ENCODE peak calls at places on chromosomes 13 and 19, in eight cellular contexts. S, Q, Z, I, U, T, D and L are unnamed samples.
A peak's percentile ranks its signal among the peaks of the same experiment; 100 is the strongest.

GRCh38 chr13:70171151-70171550 is 62.9 kb upstream of the KLHL1 start:
- DNase-seq in S (no peak), Q (peak; percentile 11), T (no peak), Z (no peak), I (no peak), D (no peak), U (no peak), L (no peak)

GRCh38 chr13:23679214-23679613 is 109.0 kb downstream of the TNFRSF19 start:
- DNase-seq in I (no peak), S (no peak), D (no peak), Q (no peak), U (no peak), Z (no peak), T (no peak), L (no peak)

GRCh38 chr13:44726214-44726613 is 150.1 kb upstream of the TSC22D1 start:
- DNase-seq in I (no peak), T (no peak), Q (no peak), D (no peak), S (no peak), U (no peak), Z (no peak), L (no peak)

GRCh38 chr13:57588639-57589038 is 42.9 kb upstream of the PCDH17 start:
- DNase-seq in I (no peak), Q (no peak), T (no peak), U (no peak), Z (no peak), S (no peak), D (no peak), L (no peak)

GRCh38 chr19:1069009-1069779 is 2.2 kb downstream of the ARHGAP45 start:
- DNase-seq in Z (peak; percentile 93), S (no peak), T (no peak), Q (peak; percentile 82), D (no peak), I (no peak), U (no peak), L (peak; percentile 29)

GRCh38 chr13:112814905-112815585 is 125.2 kb downstream of the ATP11A start:
- DNase-seq in T (no peak), U (no peak), S (no peak), I (no peak), Q (no peak), Z (no peak), D (no peak), L (peak; percentile 56)

GRCh38 chr13:99281811-99282263 is 23.7 kb upstream of the GPR18 start:
- DNase-seq in T (no peak), D (no peak), Q (peak; percentile 62), S (no peak), Z (no peak), U (no peak), I (no peak), L (no peak)

GRCh38 chr13:105820415-105820814 is 715.0 kb downstream of the EFNB2 start:
- DNase-seq in T (no peak), Q (no peak), Z (no peak), S (no peak), I (no peak), U (no peak), D (no peak), L (no peak)

GRCh38 chr13:101875091-101875490 is 422.6 kb downstream of the ITGBL1 start:
- DNase-seq in U (no peak), Z (no peak), T (no peak), Q (no peak), I (no peak), D (no peak), S (no peak), L (no peak)

GRCh38 chr19:14146789-14147216 is 10.4 kb upstream of the ASF1B start:
- DNase-seq in D (no peak), I (no peak), T (no peak), S (no peak), U (no peak), Z (no peak), Q (no peak), L (no peak)

GRCh38 chr19:18650468-18651001 is 13.7 kb downstream of the KLHL26 start:
- DNase-seq in T (no peak), Q (peak; percentile 55), S (no peak), D (no peak), U (no peak), Z (peak; percentile 96), I (no peak), L (peak; percentile 81)

GRCh38 chr19:1295169-1296012 is 9.7 kb downstream of the EFNA2 start:
- DNase-seq in Q (no peak), U (no peak), S (no peak), D (peak; percentile 97), T (peak; percentile 65), Z (no peak), I (no peak), L (no peak)

GRCh38 chr13:95492044-95492801 is 60.3 kb upstream of the CLDN10 start:
- DNase-seq in D (no peak), I (no peak), T (peak; percentile 56), Z (no peak), S (no peak), Q (peak; percentile 90), U (no peak), L (no peak)

DNA sequence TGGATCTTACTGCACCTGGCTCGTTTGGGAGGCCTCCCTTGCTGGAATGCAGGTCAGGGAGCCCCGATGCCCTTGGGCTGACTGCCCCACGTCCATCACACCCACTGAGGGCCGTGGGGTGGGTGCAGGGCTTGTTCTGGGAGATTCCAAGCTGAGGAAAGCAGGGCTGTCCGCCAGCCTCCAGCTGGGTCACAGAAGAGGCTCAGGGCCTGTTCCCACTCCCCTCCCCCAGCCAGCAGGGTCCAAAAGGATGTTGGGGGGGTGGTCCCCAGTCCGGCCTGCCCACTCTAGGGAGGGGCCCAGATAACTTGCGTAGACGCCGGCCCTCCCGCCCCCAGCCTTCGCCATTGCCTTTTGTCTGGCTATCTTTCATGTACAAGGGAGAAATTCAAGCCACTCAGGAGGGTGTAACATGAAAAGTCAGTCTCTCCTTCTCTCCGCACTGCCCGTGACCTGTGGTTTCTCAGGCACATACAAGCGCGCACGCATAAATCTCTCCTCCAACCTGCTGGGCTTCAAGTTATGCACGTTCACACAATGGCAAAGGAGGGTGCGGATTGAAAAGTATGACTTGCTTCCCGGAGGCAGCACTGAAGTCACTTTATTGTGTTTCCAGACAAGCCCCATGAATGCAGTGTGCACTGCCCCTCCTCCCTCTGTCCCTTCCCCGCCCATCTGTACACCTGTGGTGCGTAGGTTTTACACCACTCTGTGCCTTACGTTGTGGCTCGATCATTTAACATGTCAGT is 20.2 kb downstream of the CARM1 start:
- DNase-seq in S (no peak), Z (no peak), T (peak; percentile 51), Q (peak; percentile 84), I (no peak), U (no peak), D (no peak), L (no peak)
- H3K4me3 ChIP-seq in S (no peak overlapping the region), Z (no peak overlapping the region), T (peak overlapping the region; percentile 13), Q (no peak overlapping the region), I (no peak overlapping the region), U (no peak overlapping the region), D (no peak overlapping the region), L (no peak overlapping the region)

DNA sequence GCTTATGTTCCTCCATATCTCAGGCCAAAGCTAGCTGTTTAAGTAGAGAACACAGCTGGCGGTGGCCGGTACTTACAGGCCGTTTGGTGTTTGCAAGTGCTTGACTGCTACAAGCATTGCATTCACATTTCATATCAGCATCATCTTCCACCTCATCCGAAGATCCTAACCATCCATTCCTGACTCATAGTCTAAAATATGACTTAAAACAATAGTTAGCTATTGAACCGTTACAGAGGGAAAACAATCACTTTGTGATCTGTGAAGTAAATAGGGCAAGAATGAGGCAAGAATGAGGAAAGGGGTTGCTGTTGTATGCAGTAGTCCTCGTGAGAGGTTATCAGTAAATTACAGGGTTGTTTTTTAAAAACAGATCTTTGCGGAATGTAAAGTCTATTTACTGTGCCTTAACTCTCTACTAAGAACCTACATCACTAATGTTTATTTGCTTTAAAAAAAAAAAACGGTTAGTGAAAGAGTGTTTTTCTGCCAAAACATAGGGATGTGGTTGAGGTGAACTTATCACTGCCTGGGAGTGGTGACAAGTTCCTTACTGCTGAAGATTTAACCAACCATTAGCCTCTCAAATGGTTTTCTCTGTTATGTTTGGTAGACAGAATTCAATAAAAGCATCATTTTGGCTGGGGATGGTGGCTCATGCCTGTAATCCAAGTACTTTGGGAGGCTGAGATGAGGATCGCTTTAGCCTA is 21.6 kb upstream of the WDR88 start:
- DNase-seq in S (peak; percentile 78), D (no peak), U (no peak), I (no peak), Q (no peak), Z (no peak), T (no peak), L (peak; percentile 24)
- H3K36me3 ChIP-seq in S (peaks cover 31% of the 10 kb centered on the region), D (peaks cover 35% of the 10 kb centered on the region), U (peaks cover 5% of the 10 kb centered on the region), I (peaks cover 36% of the 10 kb centered on the region), Q (no peaks in the 10 kb centered on the region), Z (peaks cover 100% of the 10 kb centered on the region), T (peaks cover 21% of the 10 kb centered on the region), L (peaks cover 17% of the 10 kb centered on the region)

GRCh38 chr13:111359237-111359915 is 38.9 kb downstream of the TEX29 start:
- DNase-seq in S (no peak), T (peak; percentile 85), Q (no peak), Z (peak; percentile 77), I (no peak), D (no peak), U (no peak), L (no peak)

GRCh38 chr13:111361046-111361872 is 40.8 kb downstream of the TEX29 start:
- DNase-seq in Z (peak; percentile 83), T (no peak), D (no peak), U (no peak), S (no peak), I (no peak), Q (no peak), L (no peak)

GRCh38 chr13:111361873-111362648 is 41.6 kb downstream of the TEX29 start:
- DNase-seq in U (no peak), Q (no peak), S (no peak), D (no peak), T (no peak), Z (peak; percentile 70), I (no peak), L (no peak)

GRCh38 chr13:111360452-111360851 is 40.0 kb downstream of the TEX29 start:
- DNase-seq in S (no peak), D (no peak), I (no peak), Q (no peak), T (no peak), Z (peak; percentile 53), U (no peak), L (no peak)

DNA sequence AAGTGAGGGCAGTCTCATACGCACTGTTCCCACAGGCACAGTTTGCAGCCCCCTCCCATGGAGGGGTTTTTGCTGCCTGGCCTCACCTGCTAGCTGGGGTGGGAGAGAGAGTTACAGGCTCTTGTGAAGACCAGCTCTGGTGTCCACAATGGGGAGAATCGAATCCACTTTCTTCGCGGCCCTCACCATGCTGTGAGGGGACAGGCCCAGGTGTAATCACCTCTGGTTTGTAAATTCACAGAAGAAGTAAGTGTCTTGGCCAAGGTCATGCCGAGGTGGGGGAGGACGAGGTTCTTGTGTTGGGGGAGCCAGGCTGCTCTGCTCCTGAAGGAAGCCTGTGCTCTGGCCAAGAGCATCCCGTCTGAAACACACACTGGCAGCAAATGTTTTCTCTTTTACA is 39.5 kb downstream of the TEX29 start:
- DNase-seq in Q (no peak), D (no peak), T (no peak), I (no peak), S (no peak), U (no peak), Z (peak; percentile 75), L (no peak)
- TF ChIP-seq POLR2AphosphoS5 in Q (no peak), D (no peak), T (no peak), I (no peak), S (no peak), U (no peak), Z (no peak), L (no peak)

GRCh38 chr19:50383307-50383851 is 768 bp upstream of the POLD1 start:
- DNase-seq in Q (no peak), U (no peak), D (no peak), T (peak; percentile 72), S (no peak), I (no peak), Z (no peak), L (peak; percentile 8)
- H3K4me3 ChIP-seq in Q (no peak overlapping the region), U (peak overlapping the region; percentile 50), D (peak overlapping the region; percentile 88), T (peak overlapping the region; percentile 84), S (peak overlapping the region; percentile 72), I (peak overlapping the region; percentile 41), Z (peak overlapping the region; percentile 69), L (no peak overlapping the region)